ENCODE peak calls at places on chromosomes 4 and X, in eight cellular contexts. W, S, E, P, Z, Q, V and O are unnamed samples.

GRCh38 chr4:110854021-110854678 is 231.3 kb upstream of the PITX2 start:
- ATAC-seq in W (no peak), V (no peak), E (no peak), P (no peak), Z (no peak), S (no peak), Q (no peak), O (no peak)

GRCh38 chrX:72621163-72621562 is 48.5 kb upstream of the HDAC8 start:
- ATAC-seq in Z (no peak), P (no peak), Q (no peak), V (peak), S (no peak), W (no peak), E (peak), O (no peak)

GRCh38 chr4:25103423-25103822 is 56.8 kb downstream of the SEPSECS start:
- ATAC-seq in Q (no peak), V (no peak), S (no peak), E (no peak), P (no peak), W (no peak), Z (no peak), O (peak)

GRCh38 chr4:122331195-122331594 is 47.6 kb upstream of the ADAD1 start:
- ATAC-seq in S (no peak), W (no peak), Q (no peak), Z (no peak), V (no peak), P (no peak), E (no peak), O (no peak)

GRCh38 chr4:183987529-183987946 is 82.4 kb downstream of the STOX2 start:
- ATAC-seq in S (peak), P (no peak), W (no peak), Q (peak), Z (peak), E (peak), V (peak), O (peak)

GRCh38 chrX:13689519-13690211 is 737 bp downstream of the RAB9A start:
- ATAC-seq in Q (peak), P (no peak), W (no peak), S (no peak), V (no peak), Z (peak), E (no peak), O (no peak)

GRCh38 chrX:153382563-153383482 is 18.3 kb downstream of the PNMA6E start:
- ATAC-seq in Z (no peak), P (no peak), Q (no peak), E (no peak), V (no peak), W (no peak), S (no peak), O (no peak)

GRCh38 chr4:163165217-163166017 is 1.3 kb downstream of the NAF1 start:
- ATAC-seq in V (no peak), Q (peak), E (no peak), W (no peak), Z (no peak), S (no peak), P (peak), O (no peak)

GRCh38 chr4:187937557-187937956 is 58.0 kb upstream of the ZFP42 start:
- ATAC-seq in V (no peak), W (no peak), E (no peak), Z (peak), S (no peak), Q (no peak), P (no peak), O (no peak)

DNA sequence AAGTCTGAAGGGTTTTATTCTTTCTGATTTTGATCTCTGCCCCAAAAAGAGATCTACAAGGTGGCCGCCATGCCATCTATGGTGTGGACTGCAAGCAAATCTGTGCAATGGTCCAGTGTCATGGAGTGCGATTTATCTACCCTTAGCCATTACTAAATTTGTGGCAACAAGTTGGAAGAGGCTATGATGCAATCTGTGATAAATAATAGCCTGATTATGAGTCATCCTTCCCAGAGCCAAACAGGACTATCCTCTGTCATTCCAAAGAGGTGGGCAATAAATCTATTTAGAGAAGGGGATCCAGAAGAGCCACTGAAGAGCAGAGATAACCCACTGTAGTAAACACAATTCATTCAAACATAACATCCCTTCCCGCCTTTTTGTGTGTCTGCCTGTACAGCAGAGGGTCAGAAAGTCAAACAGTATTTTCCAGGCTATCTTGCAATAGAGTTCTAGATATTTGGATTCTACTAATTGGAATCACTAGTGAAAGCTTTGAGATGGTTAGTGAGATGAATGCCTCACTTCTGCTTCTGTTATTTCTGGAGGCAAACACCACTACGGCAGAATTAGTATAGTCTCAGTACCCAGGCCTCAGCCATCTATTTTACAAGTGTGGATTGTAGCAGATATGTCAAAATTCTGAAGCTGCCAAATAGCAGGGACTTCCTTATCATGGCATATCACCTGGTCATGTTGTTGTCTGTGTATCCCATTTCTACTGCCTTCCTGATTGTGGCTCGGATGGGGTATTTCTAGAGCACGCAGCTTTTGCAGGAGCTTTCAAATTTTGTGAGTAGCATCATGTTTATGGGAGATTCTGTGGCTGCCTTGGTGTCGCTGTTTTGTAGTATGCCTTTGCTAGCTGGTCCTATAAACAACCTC is 192.0 kb downstream of the SMIM20 start:
- ATAC-seq in Q (peak), Z (no peak), S (no peak), P (no peak), V (no peak), E (no peak), W (no peak), O (peak)
- TF ChIP-seq POLR2AphosphoS5 in Q (no peak), Z (no peak), S (no peak), P (no peak), V (peak), E (no peak), W (no peak), O (peak)

GRCh38 chrX:40531056-40531826 is 49.5 kb upstream of the ATP6AP2 start:
- ATAC-seq in E (no peak), S (peak), P (no peak), Q (no peak), Z (no peak), W (no peak), V (no peak), O (no peak)
- TF ChIP-seq POLR2AphosphoS5 in E (no peak), S (no peak), P (no peak), Q (no peak), Z (no peak), W (no peak), V (no peak), O (no peak)

DNA sequence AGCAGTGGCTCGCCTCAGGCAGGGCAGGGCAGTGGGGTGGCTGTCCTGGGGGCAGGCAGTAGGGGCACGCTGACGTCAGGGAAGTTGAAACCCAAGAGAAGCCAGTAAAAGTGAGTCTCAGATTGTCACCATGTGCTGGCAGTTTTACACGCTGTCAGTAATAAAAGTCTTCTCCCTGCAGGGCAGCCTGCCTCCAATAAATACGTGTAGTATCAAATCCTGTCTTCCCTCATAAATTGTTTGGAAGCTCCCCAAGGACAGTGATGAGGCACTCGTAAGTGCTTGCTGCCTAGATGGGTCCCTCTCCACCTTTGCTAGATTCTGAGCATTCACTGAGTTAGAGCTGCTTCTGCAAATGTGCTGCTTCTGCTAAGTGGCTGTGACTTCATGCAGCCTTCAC is 60.8 kb upstream of the MSANTD1 start:
- ATAC-seq in V (no peak), S (no peak), P (no peak), Z (no peak), Q (no peak), E (no peak), W (no peak), O (no peak)
- TF ChIP-seq POLR2AphosphoS5 in V (no peak), S (no peak), P (no peak), Z (no peak), Q (no peak), E (no peak), W (no peak), O (no peak)

DNA sequence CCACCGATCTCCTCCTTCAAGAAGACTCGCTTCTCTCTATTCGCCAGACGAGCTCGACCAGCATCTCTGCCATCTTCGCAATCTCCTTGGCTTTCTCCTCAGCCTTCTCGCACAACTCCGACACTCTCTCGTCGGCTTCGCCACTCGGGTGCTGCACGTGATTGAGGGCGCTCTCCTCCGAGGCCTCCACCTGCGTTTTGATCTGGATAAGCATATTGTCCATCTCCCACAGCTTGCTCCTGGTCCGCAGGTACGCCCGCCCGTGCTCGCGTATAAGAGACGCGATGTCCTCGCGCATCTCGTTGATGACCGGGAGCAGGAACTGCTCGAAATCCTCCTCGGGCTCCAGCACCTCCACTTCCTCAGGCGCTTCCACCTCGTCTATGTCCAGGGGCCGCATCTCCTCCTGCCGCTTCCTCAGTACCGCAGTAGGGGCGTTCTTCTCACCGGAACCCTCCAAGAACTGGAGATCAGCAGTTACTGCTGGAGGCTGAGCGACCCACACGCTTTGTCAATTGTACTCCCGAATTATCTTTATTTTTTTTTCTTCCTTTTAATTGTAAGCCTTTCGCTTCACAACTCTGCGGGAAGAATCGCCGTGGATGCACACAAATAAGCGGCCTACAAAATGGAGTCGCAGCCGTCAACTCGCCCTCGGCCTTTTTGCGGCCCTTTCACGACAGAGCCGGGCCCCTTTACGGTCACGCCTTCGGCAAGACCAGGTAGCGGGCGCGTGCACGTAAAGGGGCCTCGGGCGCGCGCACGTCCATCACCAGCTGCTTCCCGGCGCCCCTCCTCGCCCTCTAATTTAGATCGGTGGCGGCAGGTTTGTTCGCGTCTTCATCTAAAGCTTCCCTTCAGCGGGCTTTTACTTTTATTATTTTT is at the start of gene MRFAP1L1:
- ATAC-seq in Q (peak), W (peak), P (peak), S (peak), V (peak), Z (peak), E (peak), O (peak)
- TF ChIP-seq POLR2AphosphoS5 in Q (peak), W (peak), P (peak), S (peak), V (peak), Z (peak), E (peak), O (peak)

GRCh38 chr4:41380758-41381157 is 124.0 kb downstream of the UCHL1 start:
- ATAC-seq in P (no peak), Z (no peak), E (no peak), Q (no peak), V (no peak), S (no peak), W (no peak), O (no peak)

GRCh38 chr4:41385486-41385885 is 128.8 kb downstream of the UCHL1 start:
- ATAC-seq in W (no peak), P (no peak), Z (no peak), S (no peak), E (no peak), Q (no peak), V (no peak), O (no peak)

GRCh38 chr4:41389356-41389755 is 132.6 kb downstream of the UCHL1 start:
- ATAC-seq in S (no peak), P (no peak), V (no peak), W (no peak), Q (no peak), E (no peak), Z (no peak), O (no peak)

GRCh38 chr4:41381384-41381783 is 124.7 kb downstream of the UCHL1 start:
- ATAC-seq in Q (no peak), E (no peak), Z (no peak), W (no peak), P (no peak), V (no peak), S (no peak), O (peak)

GRCh38 chr4:41384992-41385391 is 128.3 kb downstream of the UCHL1 start:
- ATAC-seq in V (no peak), S (no peak), Z (no peak), Q (no peak), P (no peak), W (no peak), E (no peak), O (peak)
- TF ChIP-seq POLR2AphosphoS5 in V (no peak), S (no peak), Z (peak), Q (no peak), P (no peak), W (no peak), E (no peak), O (no peak)

GRCh38 chrX:53227224-53227765 is 2.3 kb upstream of the KDM5C start:
- ATAC-seq in W (no peak), P (no peak), Z (no peak), V (no peak), E (no peak), S (no peak), Q (no peak), O (no peak)

GRCh38 chrX:53224860-53225797 is at the start of gene KDM5C:
- ATAC-seq in Z (peak), E (peak), P (peak), W (peak), S (peak), Q (peak), V (peak), O (peak)

GRCh38 chrX:53223955-53224859 is 800 bp downstream of the KDM5C start:
- ATAC-seq in V (peak), Z (no peak), W (peak), P (peak), E (peak), Q (peak), S (peak), O (no peak)

GRCh38 chrX:53223068-53223693 is 1.8 kb downstream of the KDM5C start:
- ATAC-seq in S (no peak), Q (peak), W (peak), V (no peak), Z (peak), E (no peak), P (peak), O (no peak)
- TF ChIP-seq POLR2AphosphoS5 in S (no peak), Q (no peak), W (no peak), V (no peak), Z (no peak), E (no peak), P (no peak), O (no peak)

GRCh38 chr4:57158762-57159161 is 48.6 kb upstream of the IGFBP7 start:
- ATAC-seq in S (no peak), W (no peak), P (no peak), V (no peak), Q (no peak), Z (no peak), E (no peak), O (no peak)

GRCh38 chr4:57159866-57160265 is 49.7 kb upstream of the IGFBP7 start:
- ATAC-seq in Q (no peak), S (no peak), Z (no peak), E (no peak), V (no peak), P (no peak), W (no peak), O (no peak)

GRCh38 chr4:57168986-57169385 is 58.8 kb upstream of the IGFBP7 start:
- ATAC-seq in S (no peak), P (no peak), V (no peak), Q (no peak), W (no peak), E (no peak), Z (no peak), O (no peak)

GRCh38 chr4:57162499-57163019 is 52.4 kb upstream of the IGFBP7 start:
- ATAC-seq in P (no peak), Z (no peak), E (no peak), W (no peak), Q (no peak), S (no peak), V (no peak), O (no peak)

GRCh38 chr4:57163530-57164459 is 53.6 kb upstream of the IGFBP7 start:
- ATAC-seq in V (peak), Z (peak), P (peak), Q (peak), W (peak), E (peak), S (peak), O (peak)
- TF ChIP-seq POLR2AphosphoS5 in V (no peak), Z (no peak), P (no peak), Q (no peak), W (no peak), E (no peak), S (no peak), O (peak)